ENCODE peak calls at places on chromosomes 12 and 14, in seven cellular contexts. G, E, A, C, R, F and Z are unnamed samples.

GRCh38 chr14:54175298-54175942 is 218.8 kb upstream of the BMP4 start:
- DNase-seq in G (peak; percentile 87), E (peak; percentile 73), R (peak; percentile 84), A (peak; percentile 73), C (peak; percentile 64), F (peak; percentile 92), Z (peak; percentile 23)

GRCh38 chr12:114943601-114944000 is 259.6 kb upstream of the TBX3 start:
- DNase-seq in R (no peak), E (no peak), C (no peak), A (no peak), F (no peak), G (no peak), Z (no peak)

GRCh38 chr12:121391619-121392324 is 8.1 kb upstream of the RNF34 start:
- DNase-seq in A (peak; percentile 61), C (no peak), F (no peak), E (no peak), G (no peak), R (peak; percentile 72), Z (no peak)

GRCh38 chr12:64099430-64099829 is 122.7 kb downstream of the KICS2 start:
- DNase-seq in C (no peak), A (peak; percentile 96), G (no peak), R (peak; percentile 80), F (peak; percentile 83), E (no peak), Z (no peak)

GRCh38 chr12:57993834-57994233 is 52.5 kb downstream of the ATP23 start:
- DNase-seq in E (no peak), F (no peak), R (no peak), G (no peak), A (no peak), C (no peak), Z (no peak)

GRCh38 chr12:54662028-54662427 is 13.9 kb upstream of the DCD start:
- DNase-seq in R (no peak), E (no peak), G (no peak), F (no peak), C (no peak), A (no peak), Z (no peak)

GRCh38 chr14:92437309-92437708 is 76.3 kb upstream of the RIN3 start:
- DNase-seq in G (no peak), R (no peak), A (no peak), C (no peak), F (no peak), E (no peak), Z (no peak)

GRCh38 chr14:100203962-100204834 is 34.7 kb upstream of the YY1 start:
- DNase-seq in G (no peak), A (peak; percentile 50), R (peak; percentile 71), C (no peak), E (no peak), F (peak; percentile 85), Z (no peak)

GRCh38 chr12:120252071-120252906 is 13.2 kb downstream of the PXN start:
- DNase-seq in F (no peak), C (no peak), E (no peak), R (no peak), A (no peak), G (no peak), Z (no peak)

GRCh38 chr14:57245941-57246340 is 22.8 kb downstream of the EXOC5 start:
- DNase-seq in F (no peak), A (no peak), G (peak; percentile 19), E (no peak), R (no peak), C (no peak), Z (no peak)

GRCh38 chr14:89303452-89304435 is 113.3 kb downstream of the FOXN3 start:
- DNase-seq in A (peak; percentile 95), C (no peak), E (no peak), R (peak; percentile 99), G (peak; percentile 80), F (peak; percentile 52), Z (no peak)

GRCh38 chr12:32679091-32679909 is at the start of gene DNM1L:
- DNase-seq in C (peak; percentile 99), R (peak; percentile 98), F (peak; percentile 97), E (peak; percentile 94), A (peak; percentile 96), G (peak; percentile 99), Z (peak; percentile 90)

GRCh38 chr14:95614335-95614734 is 71.9 kb upstream of the TCL1B start:
- DNase-seq in F (peak; percentile 66), A (no peak), E (no peak), C (no peak), G (no peak), R (no peak), Z (no peak)

GRCh38 chr12:11823043-11823442 is 173.6 kb downstream of the ETV6 start:
- DNase-seq in E (no peak), F (peak; percentile 48), C (no peak), R (peak; percentile 32), A (peak; percentile 84), G (no peak), Z (no peak)

GRCh38 chr14:96994999-96995398 is 197.8 kb downstream of the VRK1 start:
- DNase-seq in F (no peak), R (no peak), C (no peak), G (no peak), E (no peak), A (no peak), Z (no peak)

GRCh38 chr14:68292467-68293334 is 473.1 kb downstream of the RAD51B start:
- DNase-seq in C (no peak), G (peak; percentile 14), F (peak; percentile 73), A (no peak), E (no peak), R (no peak), Z (no peak)

GRCh38 chr12:115983226-115983798 is 294.2 kb downstream of the MED13L start:
- DNase-seq in F (peak; percentile 26), E (no peak), R (no peak), G (peak; percentile 76), C (peak; percentile 76), A (no peak), Z (peak; percentile 75)

GRCh38 chr12:20018406-20018805 is 349.9 kb upstream of the PDE3A start:
- DNase-seq in G (no peak), C (no peak), E (no peak), A (no peak), R (no peak), F (no peak), Z (no peak)

GRCh38 chr12:20017772-20018171 is 350.6 kb upstream of the PDE3A start:
- DNase-seq in R (no peak), A (no peak), E (no peak), G (no peak), F (no peak), C (no peak), Z (no peak)
- H2BK5ac ChIP-seq in R (no peak overlapping the region), A (no peak overlapping the region), E (no peak overlapping the region), G (no peak overlapping the region), F (no peak overlapping the region), C (no peak overlapping the region), Z (no peak overlapping the region)

GRCh38 chr14:104306450-104307040 is 168.2 kb downstream of the KIF26A start:
- DNase-seq in R (no peak), E (no peak), F (no peak), C (no peak), A (no peak), G (no peak), Z (no peak)
- H2BK5ac ChIP-seq in R (no peak overlapping the region), E (peak overlapping the region; percentile 42), F (no peak overlapping the region), C (no peak overlapping the region), A (no peak overlapping the region), G (no peak overlapping the region), Z (no peak overlapping the region)

DNA sequence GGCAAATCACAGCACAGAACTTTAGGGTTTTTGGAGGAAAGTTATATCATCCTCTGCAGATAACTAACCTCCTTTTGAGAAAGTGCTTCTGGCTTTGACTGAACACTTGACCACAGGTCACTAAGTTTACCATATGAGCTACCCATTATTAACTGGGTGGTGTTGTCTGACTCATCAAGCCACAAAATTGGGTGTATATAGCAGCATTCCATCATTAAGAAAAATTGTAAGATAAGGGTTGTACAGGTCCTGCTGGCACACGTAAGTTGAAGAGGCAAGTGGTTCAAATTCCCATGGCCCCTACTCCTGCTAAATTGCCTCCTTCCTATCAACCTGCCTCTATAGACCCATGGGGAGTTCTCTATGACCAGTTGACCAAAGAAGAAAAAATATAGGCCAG is 39.5 kb downstream of the L2HGDH start:
- DNase-seq in E (no peak), G (no peak), A (no peak), F (peak; percentile 80), C (no peak), R (no peak), Z (no peak)
- H2BK5ac ChIP-seq in E (no peak overlapping the region), G (no peak overlapping the region), A (no peak overlapping the region), F (no peak overlapping the region), C (no peak overlapping the region), R (no peak overlapping the region), Z (no peak overlapping the region)

GRCh38 chr12:51087818-51088217 is 4.4 kb upstream of the CSRNP2 start:
- DNase-seq in E (no peak), A (no peak), R (no peak), C (no peak), F (no peak), G (no peak), Z (no peak)
- H2BK5ac ChIP-seq in E (no peak overlapping the region), A (no peak overlapping the region), R (no peak overlapping the region), C (no peak overlapping the region), F (no peak overlapping the region), G (no peak overlapping the region), Z (no peak overlapping the region)

GRCh38 chr12:23008613-23009012 is 383.6 kb downstream of the ETNK1 start:
- DNase-seq in C (no peak), A (no peak), E (no peak), R (no peak), G (no peak), F (no peak), Z (no peak)
- H2BK5ac ChIP-seq in C (no peak overlapping the region), A (no peak overlapping the region), E (no peak overlapping the region), R (no peak overlapping the region), G (no peak overlapping the region), F (no peak overlapping the region), Z (no peak overlapping the region)

DNA sequence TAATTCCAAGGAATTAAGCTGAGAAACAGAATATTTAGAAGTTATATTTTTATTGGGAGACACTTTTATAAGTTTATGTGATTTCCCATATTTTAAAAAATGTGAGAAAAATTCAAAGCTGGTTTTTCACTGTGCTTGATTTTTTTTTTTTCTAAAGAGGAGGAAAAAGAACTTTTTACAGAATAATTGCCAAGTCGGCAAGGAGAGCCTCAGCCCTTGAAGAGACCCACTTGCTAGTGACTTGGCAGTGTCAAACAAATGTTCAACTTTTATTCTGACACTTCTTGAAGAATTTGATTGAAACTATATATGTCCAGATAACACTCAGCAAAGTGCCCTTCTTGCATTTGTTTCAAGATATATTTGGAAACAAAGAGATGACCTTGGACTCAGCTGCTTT is 52.3 kb upstream of the ATP2A2 start:
- DNase-seq in R (no peak), F (no peak), C (no peak), G (no peak), E (no peak), A (no peak), Z (no peak)
- H2BK5ac ChIP-seq in R (no peak overlapping the region), F (no peak overlapping the region), C (no peak overlapping the region), G (no peak overlapping the region), E (no peak overlapping the region), A (no peak overlapping the region), Z (no peak overlapping the region)

DNA sequence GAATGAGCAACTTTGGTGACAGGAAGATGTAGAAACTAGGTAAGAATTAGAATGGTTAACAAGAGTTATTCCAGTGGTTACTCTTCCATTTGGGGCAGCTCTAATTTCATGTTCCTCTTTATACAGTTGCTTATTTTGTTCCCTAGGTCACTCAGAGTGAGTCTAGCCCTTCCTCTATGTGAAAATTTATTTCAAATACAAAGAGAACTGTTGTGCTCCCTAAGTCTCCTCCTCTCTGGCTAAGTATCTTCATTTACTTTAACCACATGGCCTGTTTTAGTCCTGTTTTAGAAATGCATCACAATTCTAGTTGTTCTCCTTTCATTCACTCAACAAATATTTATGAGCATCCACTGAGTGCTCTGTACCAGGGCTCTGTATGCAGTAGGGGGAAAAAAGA is 51.1 kb upstream of the HIF1A start:
- DNase-seq in R (no peak), F (no peak), C (no peak), E (no peak), G (no peak), A (no peak), Z (no peak)
- H2BK5ac ChIP-seq in R (no peak overlapping the region), F (no peak overlapping the region), C (no peak overlapping the region), E (no peak overlapping the region), G (no peak overlapping the region), A (no peak overlapping the region), Z (no peak overlapping the region)

GRCh38 chr12:43856932-43857331 is 21.1 kb downstream of the TMEM117 start:
- DNase-seq in F (no peak), E (no peak), C (no peak), R (no peak), G (no peak), A (no peak), Z (no peak)
- H2BK5ac ChIP-seq in F (no peak overlapping the region), E (no peak overlapping the region), C (no peak overlapping the region), R (no peak overlapping the region), G (no peak overlapping the region), A (no peak overlapping the region), Z (no peak overlapping the region)